ENCODE peak calls at places on chromosomes 16 and 17, in four cellular contexts. Y is activated naive CD8-positive, alpha-beta T cell treated with anti-CD3 and anti-CD28 coated beads for 36 hours; X is stimulated activated naive CD4-positive, alpha-beta T cell treated with Interleukin-2 at 50 U/mL for 16 hours; Z is hypothalamus. S is an unnamed sample.
A peak's percentile ranks its signal among the peaks of the same experiment; 100 is the strongest.

GRCh38 chr17:73958453-73958852 is 245.0 kb upstream of the RPL38 start:
- DNase-seq in Z (no peak), Y (no peak), X (no peak), S (no peak)

GRCh38 chr16:48511071-48511540 is 98.9 kb downstream of the N4BP1 start:
- DNase-seq in Z (no peak), X (no peak), Y (no peak), S (no peak)

GRCh38 chr16:53752566-53752965 is 48.6 kb downstream of the FTO start:
- DNase-seq in X (no peak), Z (no peak), Y (no peak), S (no peak)

GRCh38 chr17:56707312-56708219 is 114.1 kb downstream of the NOG start:
- DNase-seq in Y (no peak), Z (no peak), X (no peak), S (no peak)

GRCh38 chr16:86826931-86827330 is 248.6 kb downstream of the FOXL1 start:
- DNase-seq in X (no peak), Z (no peak), Y (no peak), S (no peak)

GRCh38 chr16:81035975-81036750 is 521 bp downstream of the ATMIN start:
- DNase-seq in X (peak; percentile 48), Y (peak; percentile 52), Z (no peak), S (peak; percentile 73)

GRCh38 chr17:52420555-52421078 is 262.1 kb upstream of the CA10 start:
- DNase-seq in Z (no peak), X (no peak), Y (no peak), S (no peak)

GRCh38 chr16:88973415-88974050 is 3.5 kb downstream of the CBFA2T3 start:
- DNase-seq in X (no peak), Y (no peak), Z (no peak), S (no peak)

GRCh38 chr17:40556198-40556661 is 9.0 kb downstream of the CCR7 start:
- DNase-seq in Z (no peak), X (no peak), Y (no peak), S (no peak)

GRCh38 chr17:3034578-3034920 is 28.9 kb downstream of the OR1D5 start:
- DNase-seq in Y (no peak), X (no peak), Z (no peak), S (no peak)

GRCh38 chr16:11190585-11191565 is 65.1 kb downstream of the SOCS1 start:
- DNase-seq in Z (no peak), Y (no peak), X (no peak), S (no peak)